ENCODE peak calls at places on chromosomes 11 and 22, in seven cellular contexts. F, B, Y, U, Z, H and V are unnamed samples.

GRCh38 chr11:117610045-117610444 is 187.0 kb downstream of the DSCAML1 start:
- DNase-seq in U (no peak), Y (no peak), B (peak; percentile 70), F (no peak), Z (no peak), H (no peak), V (no peak)

GRCh38 chr22:39129746-39130145 is 22.7 kb downstream of the CBX7 start:
- DNase-seq in H (no peak), B (no peak), U (no peak), F (no peak), Y (no peak), Z (no peak), V (no peak)

GRCh38 chr11:106098893-106099553 is 21.6 kb downstream of the AASDHPPT start:
- DNase-seq in B (no peak), U (peak; percentile 8), Y (no peak), Z (no peak), F (no peak), H (no peak), V (no peak)

GRCh38 chr11:69193151-69193550 is 37.4 kb downstream of the SMIM38 start:
- DNase-seq in B (no peak), Y (peak; percentile 75), F (no peak), Z (no peak), H (no peak), U (no peak), V (no peak)

GRCh38 chr22:36432592-36433317 is 45.0 kb upstream of the MYH9 start:
- DNase-seq in Y (no peak), U (peak; percentile 23), F (no peak), H (no peak), Z (no peak), B (no peak), V (no peak)

GRCh38 chr11:10298342-10298741 is 4.3 kb upstream of the SBF2 start:
- DNase-seq in Y (no peak), F (no peak), Z (peak; percentile 11), H (no peak), U (peak; percentile 42), B (peak; percentile 66), V (no peak)

GRCh38 chr11:93767018-93767417 is 17.1 kb upstream of the MED17 start:
- DNase-seq in U (no peak), F (no peak), B (no peak), Y (no peak), Z (no peak), H (no peak), V (no peak)

GRCh38 chr22:46815896-46816721 is 53.7 kb downstream of the TBC1D22A start:
- DNase-seq in B (no peak), Z (peak; percentile 36), Y (no peak), H (no peak), F (no peak), U (peak; percentile 39), V (no peak)

GRCh38 chr22:47854226-47854625 is 1091.8 kb downstream of the TBC1D22A start:
- DNase-seq in U (no peak), H (no peak), B (no peak), Y (no peak), F (no peak), Z (no peak), V (no peak)

GRCh38 chr11:116980136-116980793 is 118.0 kb downstream of the SIK3 start:
- DNase-seq in U (no peak), Y (no peak), F (no peak), H (no peak), Z (no peak), B (peak; percentile 71), V (no peak)

GRCh38 chr11:46348986-46349401 is 1.7 kb downstream of the DGKZ start:
- DNase-seq in Y (no peak), F (no peak), H (no peak), Z (no peak), U (no peak), B (no peak), V (no peak)

GRCh38 chr22:22187299-22187698 is 57.3 kb upstream of the VPREB1 start:
- DNase-seq in Y (no peak), B (no peak), U (no peak), H (no peak), Z (no peak), F (no peak), V (no peak)

GRCh38 chr22:28917747-28918543 is 34.6 kb downstream of the ZNRF3 start:
- DNase-seq in Z (no peak), U (peak; percentile 86), Y (peak; percentile 48), H (no peak), F (peak; percentile 74), B (no peak), V (no peak)

GRCh38 chr22:49079743-49080500 is 747.8 kb downstream of the BRD1 start:
- DNase-seq in Z (no peak), U (no peak), F (no peak), H (no peak), B (no peak), Y (no peak), V (no peak)

GRCh38 chr11:110295487-110296225 is 758 bp downstream of the RDX start:
- DNase-seq in Y (peak; percentile 81), H (no peak), Z (peak; percentile 69), B (peak; percentile 21), U (no peak), F (no peak), V (peak; percentile 78)

GRCh38 chr11:46918087-46918751 is at the start of gene LRP4:
- DNase-seq in B (no peak), F (no peak), U (no peak), Y (peak; percentile 95), H (no peak), Z (peak; percentile 72), V (peak; percentile 64)

GRCh38 chr11:34593085-34593484 is 27.8 kb upstream of the EHF start:
- DNase-seq in Y (no peak), Z (no peak), H (no peak), B (no peak), F (no peak), U (no peak), V (no peak)

GRCh38 chr11:64139045-64139444 is 26.9 kb downstream of the MACROD1 start:
- DNase-seq in Z (no peak), F (no peak), B (no peak), H (no peak), Y (peak; percentile 65), U (no peak), V (no peak)

GRCh38 chr11:115990004-115990447 is 485.8 kb upstream of the CADM1 start:
- DNase-seq in H (no peak), Y (peak; percentile 59), Z (peak; percentile 66), U (no peak), B (no peak), F (no peak), V (peak; percentile 39)

GRCh38 chr11:130055637-130056036 is 14.1 kb upstream of the APLP2 start:
- DNase-seq in F (no peak), U (no peak), Z (no peak), B (no peak), Y (no peak), H (no peak), V (no peak)

GRCh38 chr11:130439160-130439519 is 9.3 kb upstream of the ADAMTS15 start:
- DNase-seq in B (no peak), U (no peak), H (no peak), Z (no peak), Y (no peak), F (no peak), V (no peak)

GRCh38 chr11:30586251-30587144 is at the start of gene MPPED2:
- DNase-seq in Y (peak; percentile 91), U (no peak), Z (peak; percentile 11), F (no peak), B (no peak), H (no peak), V (peak; percentile 80)

GRCh38 chr11:77113382-77114088 is 10.9 kb downstream of the OMP start:
- DNase-seq in Y (peak; percentile 74), H (no peak), U (no peak), B (no peak), F (no peak), Z (peak; percentile 70), V (peak; percentile 69)

GRCh38 chr22:27719535-27720227 is 81.9 kb downstream of the MN1 start:
- DNase-seq in U (peak; percentile 40), H (no peak), Z (peak; percentile 72), Y (no peak), B (no peak), F (no peak), V (no peak)

GRCh38 chr11:92390783-92391182 is 166.2 kb downstream of the FAT3 start:
- DNase-seq in U (no peak), B (no peak), Y (no peak), H (no peak), Z (no peak), F (no peak), V (no peak)
- TF ChIP-seq JUND in U (no peak), B (no peak), Y (no peak), H (no peak), Z (no peak), F (no peak), V (no peak)

DNA sequence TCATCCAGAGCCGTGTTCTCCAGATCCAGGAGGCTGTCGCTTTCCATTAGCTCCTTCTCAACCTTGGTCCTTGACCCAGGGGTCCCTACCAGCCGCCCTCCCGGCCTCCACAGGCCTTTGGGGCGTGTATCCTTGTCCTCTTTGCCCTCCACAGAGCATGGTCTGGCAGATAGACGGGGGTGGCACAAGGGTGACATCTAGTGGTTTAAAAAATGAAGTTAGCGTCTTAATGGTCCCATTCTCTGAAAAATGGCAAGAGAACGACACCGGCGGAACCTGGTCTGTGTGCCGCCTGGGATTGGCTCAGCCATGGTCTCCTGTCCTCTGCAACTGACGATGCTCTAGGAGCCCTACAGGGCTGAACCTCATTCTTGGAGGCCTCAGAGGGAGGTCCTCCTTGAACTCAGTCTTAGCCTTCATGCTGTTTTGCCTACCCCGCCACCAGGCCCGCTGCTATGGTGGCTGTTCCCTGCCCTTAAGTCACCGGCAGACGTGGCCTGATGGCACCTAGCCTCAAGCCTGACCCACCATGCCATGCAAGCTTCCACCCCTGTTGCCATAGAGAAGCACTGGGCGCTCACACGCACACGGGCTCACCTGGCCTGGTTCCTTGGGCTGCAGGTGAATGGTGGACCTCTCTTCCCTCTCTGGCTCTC is 152.1 kb upstream of the SYN3 start:
- DNase-seq in U (peak; percentile 47), F (no peak), Z (peak; percentile 44), Y (peak; percentile 68), H (no peak), B (no peak), V (peak; percentile 42)
- TF ChIP-seq JUND in U (no peak), F (no peak), Z (no peak), Y (no peak), H (no peak), B (no peak), V (no peak)

DNA sequence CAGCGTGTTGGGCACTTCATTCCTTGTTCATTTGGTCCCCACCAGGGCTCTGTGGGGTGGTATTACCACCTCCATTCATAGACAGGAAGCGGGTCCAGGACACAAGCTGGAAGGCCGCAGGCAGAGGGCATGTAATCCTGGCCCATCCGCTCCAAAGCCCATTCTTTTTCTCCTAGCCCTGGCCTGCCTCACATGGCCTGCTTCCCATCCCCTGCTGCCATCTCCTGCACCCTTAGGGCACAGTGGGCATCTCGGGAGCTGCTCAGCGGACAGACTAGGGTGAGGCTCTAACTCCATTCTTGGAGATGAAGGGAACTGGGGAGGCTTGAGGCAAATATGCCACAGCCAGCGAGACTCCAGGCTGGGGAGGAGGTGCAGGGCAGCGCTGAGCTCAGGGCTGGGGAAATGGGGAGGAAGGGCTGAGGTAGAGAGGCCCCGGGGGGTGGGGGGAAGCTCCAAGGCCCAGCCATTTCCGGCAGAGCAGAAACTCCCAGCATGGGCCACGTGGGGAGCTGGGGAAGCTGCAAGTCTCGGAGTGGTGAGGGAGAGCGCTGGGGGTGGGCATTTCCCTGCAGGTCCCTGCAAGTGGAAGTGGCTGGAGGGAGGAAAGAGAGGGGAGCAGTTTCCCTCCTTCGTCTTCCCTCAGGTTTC is 14.3 kb upstream of the BCL9L start:
- DNase-seq in U (no peak), H (no peak), B (no peak), Y (peak; percentile 50), Z (peak; percentile 46), F (no peak), V (no peak)
- TF ChIP-seq JUND in U (no peak), H (no peak), B (no peak), Y (no peak), Z (no peak), F (no peak), V (no peak)

GRCh38 chr11:133830931-133831907 is 14.1 kb downstream of the SPATA19 start:
- DNase-seq in F (no peak), B (no peak), Y (peak; percentile 54), Z (no peak), H (no peak), U (no peak), V (no peak)
- TF ChIP-seq JUND in F (no peak), B (no peak), Y (no peak), Z (no peak), H (peak; percentile 19), U (no peak), V (no peak)